ENCODE peak calls at places on chromosome 7, in six cellular contexts. O, I, K, A, V and P are unnamed samples.
A peak's percentile ranks its signal among the peaks of the same experiment; 100 is the strongest.

GRCh38 chr7:85997515-85997914 is 646.2 kb upstream of the GRM3 start:
- DNase-seq in O (no peak), I (no peak), K (no peak), A (no peak), V (no peak), P (no peak)

GRCh38 chr7:5429253-5429856 is 5.7 kb upstream of the TNRC18 start:
- DNase-seq in O (no peak), I (peak; percentile 67), K (no peak), A (no peak), V (peak; percentile 60), P (peak; percentile 56)

GRCh38 chr7:28315565-28316420 is 96.5 kb upstream of the CREB5 start:
- DNase-seq in O (no peak), I (no peak), K (peak; percentile 37), A (peak; percentile 37), V (peak; percentile 37), P (peak; percentile 36)

GRCh38 chr7:126411032-126411820 is 841.5 kb downstream of the GRM8 start:
- DNase-seq in O (no peak), I (no peak), K (no peak), A (no peak), V (no peak), P (no peak)

GRCh38 chr7:117110480-117111315 is 157.4 kb downstream of the ST7 start:
- DNase-seq in O (no peak), I (no peak), K (no peak), A (no peak), V (no peak), P (no peak)

GRCh38 chr7:124839687-124840086 is 74.1 kb upstream of the GPR37 start:
- DNase-seq in O (no peak), I (no peak), K (no peak), A (no peak), V (no peak), P (no peak)

GRCh38 chr7:151289891-151290290 is 41.4 kb upstream of the SMARCD3 start:
- DNase-seq in O (no peak), I (no peak), K (no peak), A (no peak), V (no peak), P (no peak)

GRCh38 chr7:157547102-157547501 is 210.3 kb downstream of the DNAJB6 start:
- DNase-seq in O (no peak), I (no peak), K (no peak), A (no peak), V (no peak), P (no peak)

GRCh38 chr7:142125576-142125975 is 14.1 kb downstream of the MGAM2 start:
- DNase-seq in O (no peak), I (no peak), K (no peak), A (no peak), V (no peak), P (no peak)

GRCh38 chr7:46775776-46776175 is 806.1 kb downstream of the TNS3 start:
- DNase-seq in O (no peak), I (no peak), K (peak; percentile 65), A (no peak), V (no peak), P (no peak)

GRCh38 chr7:2763607-2764006 is 75.6 kb downstream of the AMZ1 start:
- DNase-seq in O (no peak), I (no peak), K (no peak), A (no peak), V (no peak), P (no peak)

GRCh38 chr7:97506728-97507127 is 225.2 kb upstream of the TAC1 start:
- DNase-seq in O (no peak), I (no peak), K (no peak), A (no peak), V (no peak), P (no peak)

GRCh38 chr7:50436133-50436802 is 13.9 kb downstream of the FIGNL1 start:
- DNase-seq in O (no peak), I (peak; percentile 28), K (peak; percentile 21), A (no peak), V (no peak), P (peak; percentile 26)

GRCh38 chr7:116434820-116435341 is 64.7 kb upstream of the CAV2 start:
- DNase-seq in O (no peak), I (no peak), K (peak; percentile 97), A (no peak), V (no peak), P (no peak)

GRCh38 chr7:39838326-39838725 is 111.7 kb upstream of the CDK13 start:
- DNase-seq in O (no peak), I (peak; percentile 55), K (no peak), A (no peak), V (no peak), P (no peak)

GRCh38 chr7:152556013-152556412 is 119.9 kb downstream of the XRCC2 start:
- DNase-seq in O (no peak), I (no peak), K (no peak), A (no peak), V (no peak), P (no peak)

GRCh38 chr7:27122075-27122910 is 8.3 kb downstream of the HOXA4 start:
- DNase-seq in O (no peak), I (no peak), K (no peak), A (no peak), V (no peak), P (no peak)

GRCh38 chr7:103447073-103447960 is 1.3 kb upstream of the SLC26A5 start:
- DNase-seq in O (no peak), I (no peak), K (no peak), A (peak; percentile 32), V (no peak), P (peak; percentile 68)

GRCh38 chr7:108134486-108134885 is 4.3 kb upstream of the LAMB4 start:
- DNase-seq in O (no peak), I (no peak), K (no peak), A (no peak), V (no peak), P (no peak)

GRCh38 chr7:26508481-26508880 is 216.8 kb downstream of the SNX10 start:
- DNase-seq in O (no peak), I (no peak), K (no peak), A (no peak), V (no peak), P (no peak)

GRCh38 chr7:73703649-73703984 is 15.9 kb downstream of the STX1A start:
- DNase-seq in O (no peak), I (no peak), K (no peak), A (no peak), V (no peak), P (no peak)
- H3K4me3 ChIP-seq in O (peak overlapping the region; percentile 35), I (peak overlapping the region; percentile 28), K (no peak overlapping the region), A (no peak overlapping the region), V (no peak overlapping the region), P (no peak overlapping the region)

DNA sequence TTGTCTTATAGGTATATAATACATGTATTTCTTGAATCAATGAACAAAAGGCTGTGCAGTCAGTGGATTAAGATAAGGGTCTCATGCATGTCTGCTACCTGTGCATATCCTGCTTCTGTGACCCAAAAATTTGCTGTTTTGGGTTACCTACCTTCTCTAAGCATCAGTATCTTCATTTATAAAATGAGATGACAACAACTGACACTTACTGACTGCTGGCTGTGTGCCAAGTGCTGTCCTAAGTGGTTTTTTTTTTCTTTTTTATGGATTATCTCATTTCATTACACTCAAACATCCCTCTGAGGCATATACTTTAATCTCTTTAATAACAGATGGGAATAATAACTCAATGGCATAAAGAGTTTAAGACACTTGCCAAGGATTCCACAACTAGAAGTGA is 2.1 kb downstream of the PDK4 start:
- DNase-seq in O (no peak), I (no peak), K (no peak), A (no peak), V (no peak), P (no peak)
- H3K4me3 ChIP-seq in O (peak overlapping the region; percentile 79), I (peak overlapping the region; percentile 74), K (no peak overlapping the region), A (peak overlapping the region; percentile 17), V (peak overlapping the region; percentile 93), P (peak overlapping the region; percentile 54)

GRCh38 chr7:6513541-6513940 is 37.7 kb downstream of the GRID2IP start:
- DNase-seq in O (no peak), I (no peak), K (no peak), A (no peak), V (no peak), P (no peak)

GRCh38 chr7:6510476-6511133 is 40.7 kb downstream of the GRID2IP start:
- DNase-seq in O (no peak), I (no peak), K (no peak), A (no peak), V (no peak), P (no peak)

GRCh38 chr7:6512892-6513291 is 38.4 kb downstream of the GRID2IP start:
- DNase-seq in O (no peak), I (no peak), K (no peak), A (no peak), V (no peak), P (no peak)

GRCh38 chr7:6520163-6520981 is 30.9 kb downstream of the GRID2IP start:
- DNase-seq in O (no peak), I (no peak), K (no peak), A (no peak), V (no peak), P (no peak)

GRCh38 chr7:6516387-6516983 is 34.8 kb downstream of the GRID2IP start:
- DNase-seq in O (peak; percentile 81), I (peak; percentile 81), K (peak; percentile 19), A (peak; percentile 78), V (peak; percentile 81), P (peak; percentile 94)
- H3K4me3 ChIP-seq in O (no peak overlapping the region), I (peak overlapping the region; percentile 9), K (no peak overlapping the region), A (no peak overlapping the region), V (peak overlapping the region; percentile 49), P (no peak overlapping the region)

DNA sequence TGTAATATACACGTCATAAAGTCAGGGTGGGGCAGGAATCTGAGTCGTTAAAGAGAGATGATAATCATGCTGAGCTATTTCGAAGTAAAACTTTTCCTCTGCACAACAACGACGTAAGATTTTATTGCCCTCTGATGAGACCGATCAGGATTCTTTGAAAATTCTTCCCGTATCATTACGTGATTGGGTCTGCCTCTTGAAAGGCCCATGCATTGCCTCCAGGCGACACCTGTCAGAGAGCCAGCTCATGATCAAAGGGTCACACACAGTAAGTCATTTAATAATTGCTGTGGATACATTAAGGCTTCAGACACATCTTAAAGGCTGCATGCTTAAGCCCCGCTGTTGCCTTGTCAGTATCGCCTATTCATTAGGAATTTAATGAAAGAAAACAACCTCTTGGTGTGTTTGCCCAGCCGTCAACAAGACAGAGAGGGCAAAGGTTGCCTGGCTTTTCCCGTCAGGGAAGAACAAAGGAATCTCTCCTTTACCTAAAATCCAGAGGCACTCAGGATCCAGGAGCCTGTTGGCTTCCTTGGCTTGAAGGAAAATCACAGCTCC is 189.0 kb upstream of the SH2B2 start:
- DNase-seq in O (peak; percentile 28), I (no peak), K (peak; percentile 79), A (no peak), V (no peak), P (no peak)
- H3K4me3 ChIP-seq in O (no peak overlapping the region), I (no peak overlapping the region), K (no peak overlapping the region), A (no peak overlapping the region), V (no peak overlapping the region), P (no peak overlapping the region)